ENCODE peak calls at places on chromosome 11, in five cellular contexts. R is tibial artery, D is heart left ventricle, O is HCT116, L is right atrium auricular region. P is an unnamed sample.

GRCh38 chr11:94882931-94883330 is 90.4 kb downstream of the CWC15 start:
- DNase-seq in R (no peak), D (no peak), O (no peak), L (no peak), P (no peak)

GRCh38 chr11:114072978-114073377 is 13.5 kb downstream of the ZBTB16 start:
- DNase-seq in O (no peak), D (no peak), L (no peak), R (no peak), P (no peak)

GRCh38 chr11:25981998-25982397 is 349.9 kb upstream of the ANO3 start:
- DNase-seq in D (no peak), L (no peak), O (no peak), R (no peak), P (no peak)

GRCh38 chr11:34719303-34719848 is 98.5 kb downstream of the EHF start:
- DNase-seq in L (no peak), R (no peak), O (no peak), D (no peak), P (no peak)

GRCh38 chr11:103883856-103884255 is 152.6 kb upstream of the DDI1 start:
- DNase-seq in O (no peak), D (no peak), R (no peak), L (no peak), P (no peak)

GRCh38 chr11:125881291-125881690 is 6.2 kb upstream of the HYLS1 start:
- DNase-seq in L (no peak), O (no peak), R (no peak), D (no peak), P (no peak)

GRCh38 chr11:58394195-58394594 is 12.5 kb downstream of the OR5B3 start:
- DNase-seq in L (no peak), O (no peak), D (no peak), R (no peak), P (no peak)

GRCh38 chr11:786235-787083 is 3.4 kb downstream of the CEND1 start:
- DNase-seq in D (no peak), L (no peak), O (no peak), R (no peak), P (no peak)

GRCh38 chr11:59069082-59069481 is 17.0 kb upstream of the GLYATL1B start:
- DNase-seq in D (no peak), L (no peak), R (no peak), O (no peak), P (no peak)

GRCh38 chr11:126830216-126830615 is 170.4 kb downstream of the KIRREL3 start:
- DNase-seq in O (no peak), L (no peak), R (no peak), D (no peak), P (no peak)

GRCh38 chr11:33263549-33263948 is 6.4 kb downstream of the HIPK3 start:
- DNase-seq in D (no peak), O (no peak), R (no peak), L (no peak), P (no peak)

GRCh38 chr11:117458275-117459120 is 130.8 kb downstream of the CEP164 start:
- DNase-seq in L (no peak), D (no peak), O (no peak), R (peak), P (no peak)

GRCh38 chr11:65150513-65151271 is 16.4 kb upstream of the SYVN1 start:
- DNase-seq in O (peak), L (peak), R (peak), D (peak), P (peak)

GRCh38 chr11:44936527-44936926 is 14.2 kb downstream of the TP53I11 start:
- DNase-seq in D (peak), R (peak), L (peak), O (peak), P (no peak)

GRCh38 chr11:125180413-125181305 is 16.1 kb downstream of the PKNOX2 start:
- DNase-seq in D (no peak), R (peak), L (no peak), O (no peak), P (no peak)

GRCh38 chr11:109062445-109062844 is 359.5 kb upstream of the C11orf87 start:
- DNase-seq in L (no peak), O (no peak), D (no peak), R (no peak), P (no peak)

GRCh38 chr11:34809191-34810106 is 106.7 kb downstream of the APIP start:
- DNase-seq in O (no peak), D (no peak), L (no peak), R (no peak), P (no peak)

GRCh38 chr11:123255909-123256308 is 60.9 kb upstream of the CLMP start:
- DNase-seq in O (no peak), L (no peak), R (no peak), D (no peak), P (no peak)

GRCh38 chr11:64604458-64605247 is 13.6 kb downstream of the SLC22A12 start:
- DNase-seq in R (no peak), O (no peak), L (no peak), D (no peak), P (no peak)

GRCh38 chr11:30545507-30545906 is 40.6 kb downstream of the MPPED2 start:
- DNase-seq in R (no peak), O (no peak), D (no peak), L (no peak), P (no peak)

GRCh38 chr11:1863352-1864215 is 10.7 kb downstream of the LSP1 start:
- DNase-seq in D (peak), O (peak), L (peak), R (peak), P (peak)

GRCh38 chr11:23041104-23041503 is 180.8 kb upstream of the CCDC179 start:
- DNase-seq in O (no peak), R (no peak), L (no peak), D (no peak), P (no peak)
- H3K4me3 ChIP-seq in O (no peak), R (no peak), L (no peak), D (no peak), P (no peak)

GRCh38 chr11:70944141-70944540 is 308.2 kb downstream of the SHANK2 start:
- DNase-seq in R (no peak), D (no peak), L (no peak), O (no peak), P (no peak)

GRCh38 chr11:70944636-70945035 is 307.7 kb downstream of the SHANK2 start:
- DNase-seq in O (no peak), L (no peak), R (no peak), D (no peak), P (no peak)

GRCh38 chr11:70948416-70948815 is 304.0 kb downstream of the SHANK2 start:
- DNase-seq in L (no peak), O (no peak), D (no peak), R (no peak), P (no peak)

DNA sequence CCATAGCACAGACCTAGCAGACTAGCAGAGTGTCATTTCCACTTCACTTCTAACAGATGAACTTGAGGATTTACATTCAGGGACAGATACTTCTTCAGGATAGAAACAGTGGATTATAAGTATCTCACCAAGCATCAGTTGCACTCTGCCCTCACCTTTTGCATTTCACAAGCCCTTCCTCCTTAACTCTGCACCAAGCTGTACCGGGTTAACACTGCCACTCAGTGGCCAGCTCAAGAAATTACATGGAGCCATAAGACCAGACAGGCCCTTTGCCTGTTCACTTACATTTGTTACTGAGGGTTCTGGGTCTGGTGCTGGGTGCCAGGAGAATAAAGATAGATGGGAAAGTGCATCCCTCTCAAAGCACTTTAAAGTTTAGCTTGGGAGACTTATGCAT is 309.8 kb downstream of the SHANK2 start:
- DNase-seq in L (no peak), O (peak), R (no peak), D (no peak), P (no peak)
- TF ChIP-seq CTCF in L (no peak), O (peak), R (no peak), D (no peak), P (no peak)

GRCh38 chr11:73866586-73866996 is 10.1 kb downstream of the COA4 start:
- DNase-seq in R (no peak), O (peak), D (peak), L (peak), P (no peak)
- H3K27ac ChIP-seq in R (no peak), O (no peak), D (no peak), L (peak), P (peak)

DNA sequence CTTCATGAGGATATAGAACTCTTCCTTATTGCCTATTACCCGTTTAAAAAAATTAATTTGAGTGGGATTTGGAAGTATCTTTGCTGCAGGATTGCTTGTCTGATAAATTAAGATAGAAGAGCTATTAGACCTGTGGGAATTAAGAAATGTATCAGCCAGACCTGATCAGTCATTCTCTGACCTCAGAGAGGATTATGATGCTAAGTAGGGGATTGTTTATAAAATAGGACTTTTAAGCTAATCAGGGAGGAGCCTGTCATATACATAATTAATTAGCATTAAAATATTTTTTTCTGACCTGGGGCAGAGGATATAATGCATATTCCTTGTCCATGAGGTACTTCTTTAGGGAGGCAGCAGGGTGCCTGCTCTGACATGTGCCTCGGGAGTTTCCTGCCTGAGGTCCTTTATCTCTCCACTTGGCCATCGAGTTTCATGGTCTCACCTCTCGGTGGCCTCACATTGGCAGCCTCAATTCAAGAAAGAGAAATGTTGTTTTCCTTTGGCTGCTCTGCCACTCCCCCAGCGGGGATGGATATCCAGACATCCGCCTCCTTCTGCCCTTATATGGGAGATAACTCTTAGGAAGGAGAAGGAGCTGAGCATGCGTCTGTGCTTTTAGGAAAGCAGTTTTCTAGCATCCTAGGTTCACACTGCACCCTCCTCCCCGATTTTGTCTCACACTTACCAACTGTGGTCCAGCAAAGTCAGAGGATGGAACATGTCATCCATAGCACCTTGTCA is 41.1 kb downstream of the DIXDC1 start:
- DNase-seq in R (peak), D (peak), O (no peak), L (peak), P (peak)
- H3K4me3 ChIP-seq in R (peak), D (peak), O (no peak), L (peak), P (peak)

GRCh38 chr11:128579790-128580504 is 7.4 kb downstream of the ETS1 start:
- DNase-seq in D (no peak), O (no peak), R (no peak), L (no peak), P (no peak)
- TF ChIP-seq CTCF in D (no peak), O (no peak), R (no peak), L (no peak), P (no peak)

GRCh38 chr11:60786811-60787567 is 1.9 kb downstream of the MS4A10 start:
- DNase-seq in O (no peak), R (no peak), L (peak), D (peak), P (no peak)

GRCh38 chr11:60783911-60784310 is 1.2 kb upstream of the MS4A10 start:
- DNase-seq in R (no peak), O (no peak), L (no peak), D (no peak), P (no peak)

GRCh38 chr11:60785806-60786361 is 751 bp downstream of the MS4A10 start:
- DNase-seq in D (no peak), L (no peak), R (no peak), O (no peak), P (no peak)

GRCh38 chr11:60783141-60783484 is 2.0 kb upstream of the MS4A10 start:
- DNase-seq in R (no peak), D (no peak), O (no peak), L (no peak), P (no peak)

DNA sequence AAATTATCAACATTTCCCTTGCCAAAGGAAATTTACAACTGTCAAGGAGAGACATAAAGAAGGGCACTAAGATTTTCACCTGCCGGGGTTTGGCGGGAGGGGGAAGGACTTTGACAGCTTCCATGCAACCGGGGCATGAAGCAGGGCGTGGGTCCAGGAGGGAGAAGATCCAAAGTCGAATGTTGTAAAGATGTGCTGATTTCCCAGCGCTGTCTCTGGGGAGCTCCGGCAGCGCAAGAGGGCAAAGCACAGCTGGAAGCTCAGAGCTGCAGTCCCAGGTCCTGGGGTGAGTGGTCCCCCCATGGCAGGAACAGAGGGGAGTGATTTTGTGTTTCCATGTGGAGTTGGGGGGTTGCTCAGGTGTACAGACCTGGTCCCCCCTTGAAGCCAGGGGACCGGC is at the start of gene MS4A10:
- DNase-seq in O (no peak), D (no peak), L (no peak), R (no peak), P (no peak)
- H3K27ac ChIP-seq in O (no peak), D (no peak), L (no peak), R (no peak), P (no peak)

GRCh38 chr11:120613264-120614226 is 102.0 kb downstream of the GRIK4 start:
- DNase-seq in O (no peak), L (no peak), D (no peak), R (no peak), P (no peak)
- H3K4me3 ChIP-seq in O (no peak), L (no peak), D (no peak), R (no peak), P (no peak)

GRCh38 chr11:7257744-7258143 is 6.0 kb downstream of the SYT9 start:
- DNase-seq in O (no peak), L (no peak), D (no peak), R (no peak), P (no peak)
- TF ChIP-seq CTCF in O (no peak), L (no peak), D (no peak), R (no peak), P (no peak)

GRCh38 chr11:13461291-13461690 is 1.7 kb downstream of the BTBD10 start:
- DNase-seq in L (no peak), O (no peak), R (no peak), D (no peak), P (no peak)

GRCh38 chr11:13465909-13466371 is 2.9 kb upstream of the BTBD10 start:
- DNase-seq in L (no peak), O (peak), R (no peak), D (no peak), P (no peak)

GRCh38 chr11:13463779-13464290 is 813 bp upstream of the BTBD10 start:
- DNase-seq in O (no peak), D (no peak), L (no peak), R (no peak), P (no peak)

GRCh38 chr11:13462928-13463778 is at the start of gene BTBD10:
- DNase-seq in D (peak), R (peak), O (peak), L (peak), P (peak)

GRCh38 chr11:13462311-13462927 is 603 bp downstream of the BTBD10 start:
- DNase-seq in O (peak), D (peak), L (no peak), R (peak), P (peak)
- H3K27ac ChIP-seq in O (peak), D (peak), L (peak), R (peak), P (peak)

DNA sequence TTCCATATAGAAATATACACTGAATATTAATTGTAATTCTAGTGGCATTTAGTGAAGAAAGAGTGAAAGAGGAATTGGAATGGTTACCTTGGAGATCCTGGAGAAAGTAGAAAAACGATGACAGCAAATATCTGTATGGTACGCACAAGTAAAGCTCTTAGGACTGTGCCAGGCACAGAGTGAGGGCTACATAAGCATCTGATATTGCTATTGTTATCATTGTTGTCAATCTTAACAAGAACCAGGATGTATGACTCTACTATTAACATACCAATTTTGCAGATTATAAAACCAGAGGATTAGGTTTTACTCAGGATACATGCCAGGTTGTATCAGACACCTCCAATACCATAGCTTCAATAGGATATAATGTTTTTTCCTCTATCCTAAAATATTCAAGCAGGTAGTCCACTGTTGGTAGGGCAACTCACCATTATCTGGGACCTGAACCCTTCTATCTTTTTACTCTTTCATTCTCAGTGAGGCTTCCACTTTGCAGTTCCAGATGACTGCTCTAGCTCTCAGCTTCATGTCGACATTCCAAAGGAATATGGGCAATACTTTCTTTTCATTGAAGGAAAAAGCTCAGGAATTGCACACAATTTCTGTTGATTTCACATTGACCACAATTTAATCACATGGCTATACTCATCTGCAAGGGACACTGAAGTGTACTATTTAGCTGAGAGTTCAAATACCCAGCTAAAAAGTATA is 73.2 kb downstream of the RAB38 start:
- DNase-seq in R (no peak), D (no peak), L (no peak), O (no peak), P (no peak)
- H3K4me3 ChIP-seq in R (no peak), D (no peak), L (no peak), O (no peak), P (no peak)